ENCODE peak calls at places on chromosomes 16 and 17, in ten cellular contexts. K, P, D, R, X, N, Q, O, H and E are unnamed samples.

GRCh38 chr17:40456396-40456951 is 13.2 kb downstream of the IGFBP4 start:
- DNase-seq in K (no peak), P (no peak), D (no peak), R (no peak), X (no peak), N (no peak), Q (no peak), O (no peak), H (no peak), E (no peak)

GRCh38 chr16:87206646-87207451 is 110.3 kb downstream of the C16orf95 start:
- DNase-seq in K (peak), P (no peak), D (no peak), R (peak), X (no peak), N (peak), Q (no peak), O (no peak), H (peak), E (peak)

GRCh38 chr17:869567-870530 is 87.7 kb downstream of the MRM3 start:
- DNase-seq in K (peak), P (no peak), D (peak), R (peak), X (no peak), N (peak), Q (no peak), O (no peak), H (peak), E (no peak)

GRCh38 chr16:84411768-84412167 is 43.4 kb downstream of the ATP2C2 start:
- DNase-seq in K (no peak), P (no peak), D (no peak), R (no peak), X (no peak), N (no peak), Q (peak), O (no peak), H (no peak), E (no peak)

GRCh38 chr17:79844869-79845600 is 5.8 kb upstream of the CBX4 start:
- DNase-seq in K (peak), P (no peak), D (peak), R (no peak), X (no peak), N (peak), Q (no peak), O (peak), H (peak), E (peak)

GRCh38 chr17:63290784-63291183 is 155.3 kb downstream of the CYB561 start:
- DNase-seq in K (peak), P (no peak), D (no peak), R (no peak), X (peak), N (no peak), Q (no peak), O (no peak), H (no peak), E (no peak)

GRCh38 chr16:75550211-75550662 is 5.8 kb downstream of the TMEM231 start:
- DNase-seq in K (peak), P (peak), D (peak), R (no peak), X (peak), N (peak), Q (no peak), O (peak), H (peak), E (peak)

GRCh38 chr16:1108299-1109252 is 12.5 kb upstream of the C1QTNF8 start:
- DNase-seq in K (no peak), P (no peak), D (peak), R (peak), X (no peak), N (no peak), Q (no peak), O (no peak), H (peak), E (peak)

GRCh38 chr17:511001-511690 is 158.5 kb upstream of the RPH3AL start:
- DNase-seq in K (peak), P (no peak), D (no peak), R (peak), X (no peak), N (no peak), Q (no peak), O (no peak), H (no peak), E (no peak)

GRCh38 chr17:66165537-66166123 is 26.3 kb downstream of the CEP112 start:
- DNase-seq in K (peak), P (peak), D (peak), R (peak), X (peak), N (no peak), Q (no peak), O (peak), H (peak), E (no peak)

GRCh38 chr16:17002557-17002956 is 468.2 kb downstream of the XYLT1 start:
- DNase-seq in K (no peak), P (no peak), D (no peak), R (no peak), X (no peak), N (no peak), Q (no peak), O (no peak), H (no peak), E (no peak)

GRCh38 chr17:222172-222571 is 40.7 kb upstream of the DOC2B start:
- DNase-seq in K (no peak), P (no peak), D (no peak), R (no peak), X (no peak), N (no peak), Q (peak), O (no peak), H (no peak), E (no peak)

GRCh38 chr16:58732545-58733247 is 1.4 kb downstream of the GOT2 start:
- DNase-seq in K (peak), P (no peak), D (peak), R (no peak), X (peak), N (peak), Q (no peak), O (no peak), H (peak), E (peak)

GRCh38 chr17:58760248-58760647 is 4.6 kb downstream of the PPM1E start:
- DNase-seq in K (no peak), P (no peak), D (no peak), R (no peak), X (no peak), N (no peak), Q (no peak), O (no peak), H (no peak), E (no peak)

GRCh38 chr16:68085259-68086071 is at the start of gene NFATC3:
- DNase-seq in K (peak), P (no peak), D (peak), R (peak), X (peak), N (peak), Q (peak), O (peak), H (peak), E (peak)

GRCh38 chr16:56451753-56452689 is 667 bp downstream of the OGFOD1 start:
- DNase-seq in K (peak), P (no peak), D (peak), R (no peak), X (peak), N (peak), Q (no peak), O (no peak), H (peak), E (peak)

GRCh38 chr16:21336231-21336630 is 58.1 kb upstream of the CRYM start:
- DNase-seq in K (peak), P (no peak), D (no peak), R (no peak), X (no peak), N (no peak), Q (no peak), O (no peak), H (no peak), E (no peak)

GRCh38 chr16:75282811-75283281 is 31.4 kb upstream of the BCAR1 start:
- DNase-seq in K (peak), P (no peak), D (peak), R (no peak), X (no peak), N (no peak), Q (no peak), O (no peak), H (no peak), E (no peak)

GRCh38 chr17:73641779-73642580 is 2.3 kb downstream of the SDK2 start:
- DNase-seq in K (no peak), P (no peak), D (no peak), R (no peak), X (no peak), N (no peak), Q (no peak), O (no peak), H (no peak), E (no peak)

GRCh38 chr17:30472238-30472890 is 4.8 kb upstream of the GOSR1 start:
- DNase-seq in K (no peak), P (no peak), D (peak), R (no peak), X (no peak), N (no peak), Q (no peak), O (no peak), H (no peak), E (no peak)

GRCh38 chr17:78053777-78054468 is 74.6 kb downstream of the TMC6 start:
- DNase-seq in K (peak), P (no peak), D (no peak), R (no peak), X (no peak), N (no peak), Q (no peak), O (no peak), H (no peak), E (no peak)

GRCh38 chr16:10988164-10988803 is 43.9 kb downstream of the CLEC16A start:
- DNase-seq in K (peak), P (no peak), D (peak), R (no peak), X (no peak), N (no peak), Q (no peak), O (no peak), H (peak), E (no peak)

GRCh38 chr16:86525696-86526095 is 15.4 kb downstream of the FOXF1 start:
- DNase-seq in K (no peak), P (no peak), D (no peak), R (no peak), X (no peak), N (no peak), Q (no peak), O (no peak), H (no peak), E (peak)